ENCODE peak calls at places on chromosomes 16 and 17, in seven cellular contexts. One of them, this sample, is unnamed.
A peak's percentile ranks its signal among the peaks of the same experiment; 100 is the strongest.

GRCh38 chr17:72697602-72698146 is 394.8 kb downstream of the SLC39A11 start:
- DNase-seq in neural progenitor cell: no peak
- DNase-seq in mammary epithelial cell: no peak
- DNase-seq in A549: no peak
- DNase-seq in left ventricle myocardium inferior: no peak
- DNase-seq in fibroblast of lung: no peak
- DNase-seq in sigmoid colon: no peak
- DNase-seq in this sample: no peak

GRCh38 chr17:79633937-79634813 is 23.3 kb upstream of the RBFOX3 start:
- DNase-seq in sigmoid colon: peak; percentile 34
- DNase-seq in mammary epithelial cell: no peak
- DNase-seq in neural progenitor cell: no peak
- DNase-seq in fibroblast of lung: no peak
- DNase-seq in A549: no peak
- DNase-seq in left ventricle myocardium inferior: peak; percentile 6
- DNase-seq in this sample: no peak

GRCh38 chr17:37743875-37744632 is 805 bp downstream of the HNF1B start:
- DNase-seq in neural progenitor cell: peak; percentile 79
- DNase-seq in A549: peak; percentile 82
- DNase-seq in left ventricle myocardium inferior: no peak
- DNase-seq in mammary epithelial cell: no peak
- DNase-seq in fibroblast of lung: no peak
- DNase-seq in sigmoid colon: no peak
- DNase-seq in this sample: peak; percentile 32

GRCh38 chr17:28141333-28141732 is 98.9 kb downstream of the NLK start:
- DNase-seq in A549: no peak
- DNase-seq in mammary epithelial cell: no peak
- DNase-seq in left ventricle myocardium inferior: no peak
- DNase-seq in neural progenitor cell: no peak
- DNase-seq in sigmoid colon: no peak
- DNase-seq in fibroblast of lung: no peak
- DNase-seq in this sample: no peak

GRCh38 chr16:86464044-86464443 is 46.3 kb upstream of the FOXF1 start:
- DNase-seq in fibroblast of lung: no peak
- DNase-seq in A549: no peak
- DNase-seq in sigmoid colon: no peak
- DNase-seq in neural progenitor cell: no peak
- DNase-seq in mammary epithelial cell: no peak
- DNase-seq in left ventricle myocardium inferior: no peak
- DNase-seq in this sample: no peak

GRCh38 chr17:35568561-35568960 is 7.9 kb upstream of the SLFN14 start:
- DNase-seq in fibroblast of lung: peak; percentile 40
- DNase-seq in neural progenitor cell: peak; percentile 35
- DNase-seq in mammary epithelial cell: peak; percentile 64
- DNase-seq in sigmoid colon: no peak
- DNase-seq in A549: peak; percentile 54
- DNase-seq in left ventricle myocardium inferior: no peak
- DNase-seq in this sample: no peak

GRCh38 chr16:1763521-1764511 is 7.5 kb downstream of the NME3 start:
- DNase-seq in mammary epithelial cell: no peak
- DNase-seq in left ventricle myocardium inferior: no peak
- DNase-seq in sigmoid colon: no peak
- DNase-seq in neural progenitor cell: peak; percentile 82
- DNase-seq in A549: peak; percentile 56
- DNase-seq in fibroblast of lung: peak; percentile 25
- DNase-seq in this sample: peak; percentile 18

GRCh38 chr17:77427471-77427991 is 286.8 kb downstream of the SEC14L1 start:
- DNase-seq in A549: peak; percentile 61
- DNase-seq in sigmoid colon: peak; percentile 95
- DNase-seq in neural progenitor cell: no peak
- DNase-seq in fibroblast of lung: peak; percentile 90
- DNase-seq in left ventricle myocardium inferior: peak; percentile 66
- DNase-seq in mammary epithelial cell: peak; percentile 80
- DNase-seq in this sample: peak; percentile 75

GRCh38 chr17:78416791-78417530 is 38.5 kb downstream of the PGS1 start:
- DNase-seq in neural progenitor cell: no peak
- DNase-seq in mammary epithelial cell: no peak
- DNase-seq in left ventricle myocardium inferior: no peak
- DNase-seq in sigmoid colon: peak; percentile 85
- DNase-seq in fibroblast of lung: peak; percentile 47
- DNase-seq in A549: no peak
- DNase-seq in this sample: peak; percentile 63

GRCh38 chr16:88284626-88285513 is 97.9 kb upstream of the ZNF469 start:
- DNase-seq in neural progenitor cell: no peak
- DNase-seq in left ventricle myocardium inferior: no peak
- DNase-seq in A549: no peak
- DNase-seq in fibroblast of lung: no peak
- DNase-seq in mammary epithelial cell: no peak
- DNase-seq in sigmoid colon: no peak
- DNase-seq in this sample: no peak

GRCh38 chr16:67855789-67856188 is 8.3 kb upstream of the CENPT start:
- DNase-seq in fibroblast of lung: no peak
- DNase-seq in left ventricle myocardium inferior: no peak
- DNase-seq in A549: no peak
- DNase-seq in mammary epithelial cell: no peak
- DNase-seq in sigmoid colon: no peak
- DNase-seq in neural progenitor cell: no peak
- DNase-seq in this sample: no peak

DNA sequence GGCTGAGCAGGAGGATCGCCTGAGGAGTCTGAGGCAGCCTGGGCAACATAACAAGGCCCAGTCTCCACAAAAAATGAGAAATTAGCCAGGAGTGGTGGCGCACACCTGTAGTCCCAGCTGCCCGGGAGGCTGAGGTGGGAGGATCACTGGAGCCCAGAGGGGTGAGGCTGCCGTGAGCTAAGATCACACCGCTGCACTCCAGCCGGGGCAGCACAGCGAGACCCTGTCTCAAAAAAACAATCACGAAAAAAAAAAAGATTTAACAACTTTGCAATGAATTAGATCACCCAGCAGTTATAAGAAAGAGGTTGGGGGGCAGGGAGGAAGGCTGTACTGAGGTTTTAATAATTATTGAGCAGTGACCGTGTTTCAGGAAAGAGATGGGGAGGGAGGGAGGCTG is 49.4 kb downstream of the RPH3AL start:
- DNase-seq in neural progenitor cell: no peak
- DNase-seq in left ventricle myocardium inferior: no peak
- DNase-seq in sigmoid colon: no peak
- DNase-seq in mammary epithelial cell: no peak
- DNase-seq in fibroblast of lung: no peak
- DNase-seq in A549: no peak
- DNase-seq in this sample: peak; percentile 4
- H3K4me1 ChIP-seq in neural progenitor cell: peaks cover 4% of the 10 kb centered on the region
- H3K4me1 ChIP-seq in left ventricle myocardium inferior: peaks cover 47% of the 10 kb centered on the region
- H3K4me1 ChIP-seq in sigmoid colon: peaks cover 24% of the 10 kb centered on the region
- H3K4me1 ChIP-seq in mammary epithelial cell: peaks cover 3% of the 10 kb centered on the region
- H3K4me1 ChIP-seq in fibroblast of lung: no peaks in the 10 kb centered on the region
- H3K4me1 ChIP-seq in A549: peaks cover 8% of the 10 kb centered on the region
- H3K4me1 ChIP-seq in this sample: no peaks in the 10 kb centered on the region

GRCh38 chr17:81926451-81927144 is 937 bp downstream of the MAFG start:
- DNase-seq in left ventricle myocardium inferior: peak; percentile 81
- DNase-seq in A549: peak; percentile 95
- DNase-seq in mammary epithelial cell: peak; percentile 53
- DNase-seq in sigmoid colon: peak; percentile 94
- DNase-seq in neural progenitor cell: peak; percentile 85
- DNase-seq in fibroblast of lung: peak; percentile 82
- DNase-seq in this sample: peak; percentile 92
- H3K4me1 ChIP-seq in left ventricle myocardium inferior: peaks cover 69% of the 10 kb centered on the region
- H3K4me1 ChIP-seq in A549: peaks cover 49% of the 10 kb centered on the region
- H3K4me1 ChIP-seq in mammary epithelial cell: peaks cover 40% of the 10 kb centered on the region
- H3K4me1 ChIP-seq in sigmoid colon: peaks cover 58% of the 10 kb centered on the region
- H3K4me1 ChIP-seq in neural progenitor cell: peaks cover 33% of the 10 kb centered on the region
- H3K4me1 ChIP-seq in fibroblast of lung: peaks cover 23% of the 10 kb centered on the region
- H3K4me1 ChIP-seq in this sample: peaks cover 22% of the 10 kb centered on the region

GRCh38 chr16:89443727-89444084 is 46.7 kb downstream of the ANKRD11 start:
- DNase-seq in sigmoid colon: no peak
- DNase-seq in left ventricle myocardium inferior: peak; percentile 48
- DNase-seq in fibroblast of lung: no peak
- DNase-seq in neural progenitor cell: no peak
- DNase-seq in mammary epithelial cell: no peak
- DNase-seq in A549: no peak
- DNase-seq in this sample: peak; percentile 72
- H3K4me1 ChIP-seq in sigmoid colon: peaks cover 67% of the 10 kb centered on the region
- H3K4me1 ChIP-seq in left ventricle myocardium inferior: peaks cover 99% of the 10 kb centered on the region
- H3K4me1 ChIP-seq in fibroblast of lung: peaks cover 33% of the 10 kb centered on the region
- H3K4me1 ChIP-seq in neural progenitor cell: peaks cover 49% of the 10 kb centered on the region
- H3K4me1 ChIP-seq in mammary epithelial cell: peaks cover 47% of the 10 kb centered on the region
- H3K4me1 ChIP-seq in A549: peaks cover 81% of the 10 kb centered on the region
- H3K4me1 ChIP-seq in this sample: peaks cover 41% of the 10 kb centered on the region

GRCh38 chr17:83051423-83052240 is 27.8 kb upstream of the METRNL start:
- DNase-seq in fibroblast of lung: peak; percentile 96
- DNase-seq in neural progenitor cell: peak; percentile 98
- DNase-seq in A549: peak; percentile 98
- DNase-seq in sigmoid colon: peak; percentile 99
- DNase-seq in mammary epithelial cell: peak; percentile 95
- DNase-seq in left ventricle myocardium inferior: peak; percentile 97
- DNase-seq in this sample: peak; percentile 99

GRCh38 chr17:83053779-83054451 is 25.5 kb upstream of the METRNL start:
- DNase-seq in mammary epithelial cell: no peak
- DNase-seq in fibroblast of lung: peak; percentile 5
- DNase-seq in neural progenitor cell: no peak
- DNase-seq in sigmoid colon: peak; percentile 84
- DNase-seq in left ventricle myocardium inferior: peak; percentile 35
- DNase-seq in A549: no peak
- DNase-seq in this sample: peak; percentile 63

GRCh38 chr17:83053021-83053778 is 26.2 kb upstream of the METRNL start:
- DNase-seq in fibroblast of lung: peak; percentile 27
- DNase-seq in A549: no peak
- DNase-seq in sigmoid colon: peak; percentile 70
- DNase-seq in neural progenitor cell: peak; percentile 24
- DNase-seq in mammary epithelial cell: no peak
- DNase-seq in left ventricle myocardium inferior: peak; percentile 15
- DNase-seq in this sample: peak; percentile 48

GRCh38 chr17:83052241-83052564 is 27.2 kb upstream of the METRNL start:
- DNase-seq in left ventricle myocardium inferior: no peak
- DNase-seq in sigmoid colon: no peak
- DNase-seq in mammary epithelial cell: no peak
- DNase-seq in fibroblast of lung: no peak
- DNase-seq in A549: no peak
- DNase-seq in neural progenitor cell: no peak
- DNase-seq in this sample: no peak

DNA sequence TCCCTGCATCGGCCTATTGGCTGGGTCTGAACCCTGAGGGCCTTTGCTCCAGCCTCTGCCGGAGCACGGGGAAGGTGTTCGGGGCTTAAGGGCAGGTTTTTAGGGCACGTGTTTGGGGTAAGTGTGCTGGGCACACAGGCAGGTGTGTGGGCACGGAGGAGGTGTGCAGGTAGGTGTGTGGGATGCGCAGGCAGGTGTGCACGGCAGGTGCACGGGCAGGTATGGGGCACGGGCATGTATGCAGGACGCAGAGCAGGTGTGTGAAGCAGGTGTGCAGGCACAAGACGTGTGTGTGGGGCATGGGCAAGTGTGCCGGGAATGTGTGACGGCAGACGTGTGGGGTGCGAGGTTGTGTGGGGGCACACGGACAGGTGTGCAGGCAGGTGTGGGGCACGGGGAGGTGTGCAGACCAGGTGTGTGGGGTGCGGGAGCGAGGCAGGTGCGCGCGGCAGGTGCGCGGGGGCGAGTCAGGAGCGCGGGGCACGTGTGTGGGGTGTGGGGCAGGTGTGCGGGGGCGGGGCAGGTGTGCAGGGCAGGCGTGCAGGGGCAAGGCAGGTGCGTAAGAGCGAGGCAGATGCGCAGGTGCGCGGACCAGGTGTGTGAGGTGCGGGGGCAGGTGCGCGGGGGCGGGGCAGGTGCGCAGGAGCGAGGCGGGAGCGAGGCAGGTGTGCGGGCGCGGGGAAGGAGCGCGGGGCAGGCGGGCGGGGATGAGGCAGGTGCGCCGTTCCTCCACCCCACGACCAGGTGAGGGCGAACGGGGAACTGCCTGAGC is 28.6 kb upstream of the METRNL start:
- DNase-seq in fibroblast of lung: no peak
- DNase-seq in sigmoid colon: peak; percentile 73
- DNase-seq in left ventricle myocardium inferior: no peak
- DNase-seq in neural progenitor cell: no peak
- DNase-seq in mammary epithelial cell: no peak
- DNase-seq in A549: no peak
- DNase-seq in this sample: peak; percentile 80
- H3K4me1 ChIP-seq in fibroblast of lung: peaks cover 19% of the 10 kb centered on the region
- H3K4me1 ChIP-seq in sigmoid colon: peaks cover 10% of the 10 kb centered on the region
- H3K4me1 ChIP-seq in left ventricle myocardium inferior: peaks cover 32% of the 10 kb centered on the region
- H3K4me1 ChIP-seq in neural progenitor cell: no peaks in the 10 kb centered on the region
- H3K4me1 ChIP-seq in mammary epithelial cell: peaks cover 19% of the 10 kb centered on the region
- H3K4me1 ChIP-seq in A549: peaks cover 26% of the 10 kb centered on the region
- H3K4me1 ChIP-seq in this sample: peaks cover 7% of the 10 kb centered on the region

GRCh38 chr16:89452241-89452640 is 38.1 kb downstream of the ANKRD11 start:
- DNase-seq in left ventricle myocardium inferior: no peak
- DNase-seq in mammary epithelial cell: no peak
- DNase-seq in sigmoid colon: no peak
- DNase-seq in neural progenitor cell: no peak
- DNase-seq in fibroblast of lung: no peak
- DNase-seq in A549: no peak
- DNase-seq in this sample: no peak
- H3K4me1 ChIP-seq in left ventricle myocardium inferior: peaks cover 77% of the 10 kb centered on the region
- H3K4me1 ChIP-seq in mammary epithelial cell: peaks cover 28% of the 10 kb centered on the region
- H3K4me1 ChIP-seq in sigmoid colon: peaks cover 24% of the 10 kb centered on the region
- H3K4me1 ChIP-seq in neural progenitor cell: peaks cover 2% of the 10 kb centered on the region
- H3K4me1 ChIP-seq in fibroblast of lung: peaks cover 12% of the 10 kb centered on the region
- H3K4me1 ChIP-seq in A549: peaks cover 46% of the 10 kb centered on the region
- H3K4me1 ChIP-seq in this sample: peaks cover 17% of the 10 kb centered on the region